ENCODE peak calls at places on chromosomes 2 and 18, in ten cellular contexts. O is HFFc6, X is endothelial cell, I is IMR-90, M is WERI-Rb-1, Q is fibroblast of pulmonary artery, U is brain microvascular endothelial cell, N is fibroblast of lung, H is GM13977, J is right atrium auricular region. K is an unnamed sample.
A peak's percentile ranks its signal among the peaks of the same experiment; 100 is the strongest.

GRCh38 chr2:238079874-238080327 is 19.1 kb downstream of the SCLY start:
- DNase-seq in O (no peak), X (no peak), I (no peak), M (no peak), Q (no peak), U (no peak), N (no peak), H (no peak), J (no peak), K (no peak)

GRCh38 chr2:237732790-237733349 is 65.7 kb upstream of the RBM44 start:
- DNase-seq in O (no peak), X (no peak), I (no peak), M (no peak), Q (no peak), U (no peak), N (peak; percentile 40), H (no peak), J (peak; percentile 79), K (no peak)

GRCh38 chr18:57086163-57086562 is 60.7 kb upstream of the BOD1L2 start:
- DNase-seq in O (no peak), X (no peak), I (no peak), M (no peak), Q (no peak), U (no peak), N (no peak), H (no peak), J (no peak), K (no peak)

GRCh38 chr18:13514558-13514957 is 211.8 kb downstream of the FAM210A start:
- DNase-seq in O (no peak), X (no peak), I (no peak), M (peak; percentile 81), Q (no peak), U (no peak), N (no peak), H (no peak), J (no peak), K (no peak)

GRCh38 chr2:204473224-204473623 is 72.1 kb upstream of the PARD3B start:
- DNase-seq in O (no peak), X (no peak), I (no peak), M (no peak), Q (no peak), U (no peak), N (peak; percentile 17), H (no peak), J (no peak), K (no peak)

GRCh38 chr18:3647636-3648035 is 197.7 kb downstream of the TGIF1 start:
- DNase-seq in O (no peak), X (no peak), I (no peak), M (no peak), Q (no peak), U (no peak), N (no peak), H (no peak), J (no peak), K (no peak)

GRCh38 chr2:154623819-154624218 is 74.7 kb upstream of the KCNJ3 start:
- DNase-seq in O (no peak), X (peak; percentile 40), I (peak; percentile 0), M (peak; percentile 47), Q (peak; percentile 17), U (peak; percentile 10), N (peak; percentile 7), H (peak; percentile 6), J (no peak), K (peak; percentile 6)

GRCh38 chr18:51867767-51868166 is 472.2 kb upstream of the DCC start:
- DNase-seq in O (no peak), X (no peak), I (peak; percentile 8), M (no peak), Q (peak; percentile 50), U (peak; percentile 5), N (peak; percentile 1), H (peak; percentile 30), J (no peak), K (peak; percentile 30)

GRCh38 chr2:102130651-102130991 is 11.9 kb upstream of the IL1R1 start:
- DNase-seq in O (no peak), X (no peak), I (peak; percentile 21), M (no peak), Q (peak; percentile 56), U (no peak), N (no peak), H (no peak), J (no peak), K (peak; percentile 65)

GRCh38 chr2:144389151-144389929 is 130.6 kb downstream of the ZEB2 start:
- DNase-seq in O (no peak), X (peak; percentile 9), I (no peak), M (no peak), Q (no peak), U (no peak), N (no peak), H (no peak), J (no peak), K (no peak)

GRCh38 chr18:59767732-59768131 is 70.5 kb upstream of the CCBE1 start:
- DNase-seq in O (peak; percentile 53), X (no peak), I (peak; percentile 78), M (no peak), Q (peak; percentile 47), U (no peak), N (peak; percentile 55), H (no peak), J (no peak), K (peak; percentile 79)

GRCh38 chr2:111239107-111239506 is 118.4 kb downstream of the BCL2L11 start:
- DNase-seq in O (no peak), X (no peak), I (no peak), M (no peak), Q (no peak), U (no peak), N (no peak), H (peak; percentile 38), J (no peak), K (no peak)

GRCh38 chr2:192313773-192314172 is 119.0 kb upstream of the TMEFF2 start:
- DNase-seq in O (no peak), X (no peak), I (no peak), M (no peak), Q (no peak), U (no peak), N (no peak), H (no peak), J (no peak), K (no peak)

GRCh38 chr2:29269095-29270090 is 154.2 kb downstream of the CLIP4 start:
- DNase-seq in O (no peak), X (no peak), I (no peak), M (no peak), Q (no peak), U (no peak), N (no peak), H (no peak), J (no peak), K (no peak)

GRCh38 chr2:84878896-84879594 is 1.8 kb downstream of the TRABD2A start:
- DNase-seq in O (no peak), X (no peak), I (peak; percentile 48), M (no peak), Q (no peak), U (no peak), N (no peak), H (no peak), J (peak; percentile 46), K (no peak)

GRCh38 chr18:73827801-73828200 is 319.8 kb downstream of the FBXO15 start:
- DNase-seq in O (no peak), X (no peak), I (peak; percentile 28), M (peak; percentile 28), Q (no peak), U (no peak), N (peak; percentile 18), H (no peak), J (no peak), K (peak; percentile 4)

DNA sequence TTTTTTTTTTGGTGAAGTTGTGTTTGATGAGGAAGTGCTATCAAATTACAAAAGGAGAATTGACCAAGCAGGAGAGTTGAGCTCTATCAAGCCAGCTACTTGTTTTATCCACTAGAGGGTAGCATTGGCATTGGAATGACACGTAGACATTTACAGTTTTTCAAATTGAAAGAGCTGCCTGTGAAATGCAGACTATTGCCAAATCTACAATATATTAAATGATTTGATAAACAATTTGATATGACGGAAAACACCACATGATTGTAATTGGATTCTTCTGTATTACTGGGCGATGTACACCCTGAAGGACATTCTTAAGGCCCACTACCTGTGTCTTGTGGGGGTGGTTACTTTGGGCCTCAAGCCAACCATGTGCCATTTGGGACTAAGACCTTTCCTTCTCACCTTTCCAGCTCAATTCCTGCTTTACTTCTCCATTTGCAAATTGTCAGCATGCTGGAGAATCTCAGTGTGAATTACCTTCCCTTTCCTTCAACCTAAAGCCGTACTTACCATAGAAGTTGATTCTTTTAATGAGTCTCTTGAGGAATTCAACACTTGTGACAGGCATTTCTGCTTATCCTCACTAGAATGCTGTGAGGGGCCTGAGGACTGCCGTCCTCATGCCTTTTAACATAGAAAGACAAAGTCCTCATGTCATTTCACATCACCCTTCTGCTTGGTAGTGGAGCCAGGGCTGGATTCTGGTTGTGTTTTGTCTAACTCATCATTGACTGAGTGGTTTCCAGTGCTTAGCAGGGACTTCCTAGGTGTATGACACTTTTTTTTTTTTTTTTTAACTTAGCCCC is 134.8 kb upstream of the THUMPD2 start:
- DNase-seq in O (peak; percentile 75), X (peak; percentile 10), I (peak; percentile 88), M (peak; percentile 17), Q (peak; percentile 88), U (peak; percentile 66), N (peak; percentile 73), H (peak; percentile 46), J (no peak), K (peak; percentile 91)
- TF ChIP-seq CTCF in O (peak; percentile 94), X (peak; percentile 67), I (peak; percentile 90), M (peak; percentile 68), Q (peak; percentile 78), U (peak; percentile 72), N (peak; percentile 76), H (peak; percentile 87), J (peak; percentile 82), K (peak; percentile 72)

GRCh38 chr2:107648781-107649413 is 177.8 kb upstream of the RGPD4 start:
- DNase-seq in O (no peak), X (no peak), I (no peak), M (peak; percentile 6), Q (no peak), U (no peak), N (no peak), H (no peak), J (no peak), K (no peak)
- TF ChIP-seq CTCF in O (no peak), X (no peak), I (no peak), M (peak; percentile 11), Q (no peak), U (peak; percentile 14), N (no peak), H (no peak), J (no peak), K (no peak)

GRCh38 chr2:60318544-60318943 is 234.9 kb downstream of the BCL11A start:
- DNase-seq in O (no peak), X (no peak), I (no peak), M (no peak), Q (no peak), U (no peak), N (no peak), H (no peak), J (no peak), K (no peak)
- TF ChIP-seq CTCF in O (no peak), X (no peak), I (no peak), M (no peak), Q (no peak), U (no peak), N (no peak), H (no peak), J (peak; percentile 49), K (no peak)

DNA sequence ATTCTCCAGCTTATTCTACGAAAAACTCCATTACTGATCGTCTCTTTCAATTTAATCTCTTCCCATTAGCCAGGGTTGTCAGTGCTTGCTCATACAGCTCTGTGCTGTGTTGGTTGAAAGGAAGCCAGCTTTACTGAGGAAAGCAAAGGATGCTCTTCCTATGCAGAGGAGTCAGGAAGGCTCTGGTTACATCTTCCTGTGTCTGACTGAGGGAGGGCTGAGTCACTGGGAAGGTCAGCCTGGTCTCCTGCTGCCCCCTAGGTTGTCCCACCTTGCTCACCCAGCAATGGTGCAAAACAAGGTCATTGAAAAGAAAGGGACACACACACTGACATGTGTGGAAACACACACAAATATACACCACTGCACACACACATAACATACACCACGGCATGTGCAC is 975.6 kb downstream of the DCDC2C start:
- DNase-seq in O (no peak), X (no peak), I (no peak), M (no peak), Q (no peak), U (no peak), N (no peak), H (no peak), J (no peak), K (no peak)
- TF ChIP-seq CTCF in O (no peak), X (no peak), I (no peak), M (peak; percentile 11), Q (no peak), U (no peak), N (no peak), H (no peak), J (no peak), K (no peak)

K was measured in fibroblast of the aortic adventitia.